ENCODE peak calls at places on chromosomes 3 and 15, in six cellular contexts. One of them, this sample, is unnamed. For H3K4me1, the result is how much of the 10 kb centered on the place peaks cover.

GRCh38 chr3:192408007-192408655 is 319.2 kb downstream of the FGF12 start:
- DNase-seq in SK-N-SH: no peak
- DNase-seq in K562: no peak
- DNase-seq in A549: no peak
- DNase-seq in spleen: peak
- DNase-seq in psoas muscle: peak
- DNase-seq in this sample: peak

GRCh38 chr3:194851254-194851653 is 165.6 kb downstream of the FAM43A start:
- DNase-seq in SK-N-SH: no peak
- DNase-seq in K562: no peak
- DNase-seq in A549: no peak
- DNase-seq in spleen: peak
- DNase-seq in psoas muscle: no peak
- DNase-seq in this sample: no peak

GRCh38 chr3:127716334-127716733 is 43.6 kb downstream of the ABTB1 start:
- DNase-seq in SK-N-SH: no peak
- DNase-seq in K562: no peak
- DNase-seq in A549: no peak
- DNase-seq in spleen: no peak
- DNase-seq in psoas muscle: no peak
- DNase-seq in this sample: peak

GRCh38 chr3:11290743-11291680 is 18.8 kb downstream of the ATG7 start:
- DNase-seq in SK-N-SH: no peak
- DNase-seq in K562: no peak
- DNase-seq in A549: no peak
- DNase-seq in spleen: no peak
- DNase-seq in psoas muscle: no peak
- DNase-seq in this sample: no peak

GRCh38 chr15:96764946-96765345 is 434.4 kb downstream of the NR2F2 start:
- DNase-seq in SK-N-SH: no peak
- DNase-seq in K562: no peak
- DNase-seq in A549: no peak
- DNase-seq in spleen: no peak
- DNase-seq in psoas muscle: no peak
- DNase-seq in this sample: no peak

GRCh38 chr3:158801200-158801599 is 654 bp upstream of the MFSD1 start:
- DNase-seq in SK-N-SH: peak
- DNase-seq in K562: no peak
- DNase-seq in A549: no peak
- DNase-seq in spleen: no peak
- DNase-seq in psoas muscle: no peak
- DNase-seq in this sample: no peak

GRCh38 chr3:100602506-100603444 is 6.6 kb upstream of the ADGRG7 start:
- DNase-seq in SK-N-SH: no peak
- DNase-seq in K562: no peak
- DNase-seq in A549: peak
- DNase-seq in spleen: no peak
- DNase-seq in psoas muscle: no peak
- DNase-seq in this sample: no peak

GRCh38 chr3:16119887-16120286 is 54.6 kb upstream of the GALNT15 start:
- DNase-seq in SK-N-SH: no peak
- DNase-seq in K562: no peak
- DNase-seq in A549: no peak
- DNase-seq in spleen: no peak
- DNase-seq in psoas muscle: no peak
- DNase-seq in this sample: no peak

GRCh38 chr3:106482436-106482835 is 613.6 kb upstream of the CBLB start:
- DNase-seq in SK-N-SH: no peak
- DNase-seq in K562: no peak
- DNase-seq in A549: no peak
- DNase-seq in spleen: no peak
- DNase-seq in psoas muscle: no peak
- DNase-seq in this sample: no peak

DNA sequence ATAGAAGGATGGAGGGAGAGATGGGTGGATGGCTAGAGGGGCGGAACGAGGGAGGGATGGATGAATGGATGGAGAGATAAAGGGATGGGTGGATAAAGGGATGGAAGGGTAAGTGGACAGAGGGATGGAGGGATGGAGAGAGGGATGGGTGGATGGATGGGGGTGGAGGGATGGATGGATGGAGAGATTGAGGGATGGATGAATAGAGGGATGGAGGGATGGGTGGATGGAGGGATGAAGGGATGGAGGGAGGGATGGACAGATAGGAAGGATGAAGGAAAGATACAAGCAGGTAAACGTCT is 313.3 kb downstream of the UACA start:
- DNase-seq in SK-N-SH: no peak
- DNase-seq in K562: no peak
- DNase-seq in A549: no peak
- DNase-seq in spleen: no peak
- DNase-seq in psoas muscle: no peak
- DNase-seq in this sample: no peak
- H3K4me1 ChIP-seq in SK-N-SH: under half
- H3K4me1 ChIP-seq in K562: under half
- H3K4me1 ChIP-seq in A549: under half
- H3K4me1 ChIP-seq in spleen: under half
- H3K4me1 ChIP-seq in psoas muscle: under half
- H3K4me1 ChIP-seq in this sample: under half

GRCh38 chr3:56467801-56468183 is 475 bp downstream of the ERC2 start:
- DNase-seq in SK-N-SH: peak
- DNase-seq in K562: no peak
- DNase-seq in A549: no peak
- DNase-seq in spleen: no peak
- DNase-seq in psoas muscle: no peak
- DNase-seq in this sample: peak
- H3K4me3 ChIP-seq in SK-N-SH: peak
- H3K4me3 ChIP-seq in K562: no peak
- H3K4me3 ChIP-seq in A549: peak
- H3K4me3 ChIP-seq in spleen: peak
- H3K4me3 ChIP-seq in psoas muscle: peak
- H3K4me3 ChIP-seq in this sample: peak

GRCh38 chr15:29670945-29671307 is 151.3 kb downstream of the TJP1 start:
- DNase-seq in SK-N-SH: no peak
- DNase-seq in K562: no peak
- DNase-seq in A549: peak
- DNase-seq in spleen: no peak
- DNase-seq in psoas muscle: no peak
- DNase-seq in this sample: no peak

GRCh38 chr15:29672923-29673809 is 149.1 kb downstream of the TJP1 start:
- DNase-seq in SK-N-SH: no peak
- DNase-seq in K562: no peak
- DNase-seq in A549: no peak
- DNase-seq in spleen: no peak
- DNase-seq in psoas muscle: no peak
- DNase-seq in this sample: no peak

GRCh38 chr15:29671308-29671981 is 150.8 kb downstream of the TJP1 start:
- DNase-seq in SK-N-SH: no peak
- DNase-seq in K562: no peak
- DNase-seq in A549: no peak
- DNase-seq in spleen: no peak
- DNase-seq in psoas muscle: no peak
- DNase-seq in this sample: no peak

GRCh38 chr15:29670266-29670665 is 152.0 kb downstream of the TJP1 start:
- DNase-seq in SK-N-SH: no peak
- DNase-seq in K562: no peak
- DNase-seq in A549: peak
- DNase-seq in spleen: no peak
- DNase-seq in psoas muscle: no peak
- DNase-seq in this sample: no peak

DNA sequence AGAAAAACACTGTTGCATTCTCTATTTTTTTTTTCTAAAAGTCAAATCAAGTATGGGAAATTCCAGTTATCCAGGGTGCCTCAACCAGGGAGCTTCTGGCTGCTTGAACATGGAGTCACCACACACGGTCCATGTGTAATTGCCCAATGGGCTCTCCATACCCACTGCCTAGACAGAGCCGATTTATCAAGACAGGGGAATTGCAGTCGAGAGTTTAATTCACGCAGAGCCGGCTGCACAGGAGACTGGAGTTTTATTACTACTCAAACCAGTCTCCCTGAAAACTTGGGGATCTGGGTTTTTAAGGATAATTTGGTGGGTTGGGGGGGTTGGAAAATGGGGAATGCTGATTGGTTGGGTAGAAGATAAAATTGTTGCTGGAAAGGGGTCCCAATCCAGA is 149.8 kb downstream of the TJP1 start:
- DNase-seq in SK-N-SH: no peak
- DNase-seq in K562: no peak
- DNase-seq in A549: no peak
- DNase-seq in spleen: no peak
- DNase-seq in psoas muscle: no peak
- DNase-seq in this sample: no peak
- H3K4me1 ChIP-seq in SK-N-SH: under half
- H3K4me1 ChIP-seq in K562: under half
- H3K4me1 ChIP-seq in A549: half or more
- H3K4me1 ChIP-seq in spleen: under half
- H3K4me1 ChIP-seq in psoas muscle: under half
- H3K4me1 ChIP-seq in this sample: under half

DNA sequence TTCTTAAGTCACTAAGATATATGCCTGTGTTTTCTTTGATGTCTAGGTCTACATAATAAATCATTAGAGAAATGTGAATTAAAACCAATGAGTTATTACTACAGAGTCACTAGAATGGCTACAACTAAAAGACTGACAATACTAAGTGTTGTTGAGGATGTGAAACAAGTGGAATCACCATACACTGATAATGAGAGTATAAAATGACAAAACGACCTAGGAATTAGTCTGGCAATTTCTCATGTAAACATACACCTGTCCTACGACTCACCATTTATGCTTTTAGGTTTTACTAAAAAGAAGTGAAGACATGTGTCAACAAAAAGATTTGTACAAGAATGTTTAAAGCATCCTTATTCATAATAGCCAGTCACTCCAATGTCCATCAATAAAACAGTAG is 75.2 kb upstream of the SATB1 start:
- DNase-seq in SK-N-SH: no peak
- DNase-seq in K562: no peak
- DNase-seq in A549: no peak
- DNase-seq in spleen: no peak
- DNase-seq in psoas muscle: no peak
- DNase-seq in this sample: no peak
- H3K4me3 ChIP-seq in SK-N-SH: no peak
- H3K4me3 ChIP-seq in K562: no peak
- H3K4me3 ChIP-seq in A549: no peak
- H3K4me3 ChIP-seq in spleen: no peak
- H3K4me3 ChIP-seq in psoas muscle: no peak
- H3K4me3 ChIP-seq in this sample: no peak

DNA sequence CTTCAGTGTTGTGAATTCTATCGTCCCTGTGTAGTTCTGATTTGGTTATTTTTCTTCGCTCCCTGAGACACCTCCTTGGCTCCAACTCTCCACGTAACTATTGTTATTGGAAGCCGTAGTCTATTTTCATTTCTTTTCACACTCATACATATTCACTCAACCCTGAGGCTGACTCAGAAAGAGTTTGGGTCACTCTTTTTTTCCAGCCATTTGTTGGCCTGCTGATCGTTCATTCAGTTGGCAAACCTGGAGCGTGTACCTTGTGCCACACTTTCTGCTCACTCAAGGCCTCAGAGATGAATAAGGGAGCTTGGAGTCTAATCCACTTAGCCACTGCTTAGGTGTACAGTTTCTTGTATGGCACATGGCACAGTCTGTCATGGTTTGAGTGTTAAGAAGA is 22.4 kb downstream of the GYG1 start:
- DNase-seq in SK-N-SH: no peak
- DNase-seq in K562: no peak
- DNase-seq in A549: no peak
- DNase-seq in spleen: no peak
- DNase-seq in psoas muscle: no peak
- DNase-seq in this sample: no peak
- H3K4me1 ChIP-seq in SK-N-SH: under half
- H3K4me1 ChIP-seq in K562: under half
- H3K4me1 ChIP-seq in A549: under half
- H3K4me1 ChIP-seq in spleen: under half
- H3K4me1 ChIP-seq in psoas muscle: half or more
- H3K4me1 ChIP-seq in this sample: under half

GRCh38 chr15:89104172-89104564 is 15.9 kb downstream of the ABHD2 start:
- DNase-seq in SK-N-SH: no peak
- DNase-seq in K562: no peak
- DNase-seq in A549: no peak
- DNase-seq in spleen: no peak
- DNase-seq in psoas muscle: peak
- DNase-seq in this sample: peak
- H3K4me3 ChIP-seq in SK-N-SH: no peak
- H3K4me3 ChIP-seq in K562: no peak
- H3K4me3 ChIP-seq in A549: no peak
- H3K4me3 ChIP-seq in spleen: no peak
- H3K4me3 ChIP-seq in psoas muscle: peak
- H3K4me3 ChIP-seq in this sample: no peak

GRCh38 chr15:39202641-39203040 is 378.2 kb upstream of the THBS1 start:
- DNase-seq in SK-N-SH: no peak
- DNase-seq in K562: no peak
- DNase-seq in A549: peak
- DNase-seq in spleen: no peak
- DNase-seq in psoas muscle: no peak
- DNase-seq in this sample: no peak
- H3K4me1 ChIP-seq in SK-N-SH: under half
- H3K4me1 ChIP-seq in K562: under half
- H3K4me1 ChIP-seq in A549: under half
- H3K4me1 ChIP-seq in spleen: under half
- H3K4me1 ChIP-seq in psoas muscle: under half
- H3K4me1 ChIP-seq in this sample: under half

GRCh38 chr3:137768021-137768360 is 3.9 kb downstream of the SOX14 start:
- DNase-seq in SK-N-SH: peak
- DNase-seq in K562: no peak
- DNase-seq in A549: no peak
- DNase-seq in spleen: no peak
- DNase-seq in psoas muscle: no peak
- DNase-seq in this sample: no peak
- H3K4me3 ChIP-seq in SK-N-SH: no peak
- H3K4me3 ChIP-seq in K562: no peak
- H3K4me3 ChIP-seq in A549: peak
- H3K4me3 ChIP-seq in spleen: peak
- H3K4me3 ChIP-seq in psoas muscle: peak
- H3K4me3 ChIP-seq in this sample: peak

DNA sequence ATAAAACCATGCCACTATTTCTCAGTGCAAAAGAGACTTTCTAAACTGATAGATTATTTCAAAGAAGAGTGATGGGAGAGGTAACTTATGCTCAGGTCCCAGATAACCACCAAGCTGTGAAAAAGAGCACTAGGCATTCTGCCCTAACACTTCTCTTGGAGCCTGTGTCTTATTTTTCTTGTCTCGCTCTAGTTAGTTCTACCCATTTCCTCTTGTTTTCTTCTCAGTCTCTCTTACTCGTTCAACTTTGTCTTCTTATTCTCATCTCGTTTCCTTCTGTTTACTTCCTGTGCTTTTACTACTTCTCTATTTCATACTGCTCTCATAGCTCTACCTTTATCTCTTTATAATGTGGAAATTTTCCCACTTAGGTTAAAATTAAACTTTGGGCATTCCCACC is 91.8 kb upstream of the CGNL1 start:
- DNase-seq in SK-N-SH: no peak
- DNase-seq in K562: no peak
- DNase-seq in A549: no peak
- DNase-seq in spleen: no peak
- DNase-seq in psoas muscle: no peak
- DNase-seq in this sample: no peak
- H3K4me1 ChIP-seq in SK-N-SH: under half
- H3K4me1 ChIP-seq in K562: under half
- H3K4me1 ChIP-seq in A549: under half
- H3K4me1 ChIP-seq in spleen: under half
- H3K4me1 ChIP-seq in psoas muscle: under half
- H3K4me1 ChIP-seq in this sample: under half

GRCh38 chr3:129837057-129837631 is 56.4 kb downstream of the TMCC1 start:
- DNase-seq in SK-N-SH: peak
- DNase-seq in K562: no peak
- DNase-seq in A549: peak
- DNase-seq in spleen: no peak
- DNase-seq in psoas muscle: no peak
- DNase-seq in this sample: no peak
- H3K4me3 ChIP-seq in SK-N-SH: no peak
- H3K4me3 ChIP-seq in K562: no peak
- H3K4me3 ChIP-seq in A549: no peak
- H3K4me3 ChIP-seq in spleen: no peak
- H3K4me3 ChIP-seq in psoas muscle: peak
- H3K4me3 ChIP-seq in this sample: no peak